ENCODE peak calls at places on chromosome 16, in five cellular contexts. One of them, this sample, is unnamed.

GRCh38 chr16:50680907-50681885 is at the start of gene SNX20:
- DNase-seq in mesendoderm: no peak
- DNase-seq in neural progenitor cell: no peak
- DNase-seq in H9: no peak
- DNase-seq in MM.1S: peak
- DNase-seq in this sample: no peak

GRCh38 chr16:66905633-66906539 is 12.8 kb downstream of the CDH16 start:
- DNase-seq in mesendoderm: peak
- DNase-seq in neural progenitor cell: peak
- DNase-seq in H9: peak
- DNase-seq in MM.1S: peak
- DNase-seq in this sample: no peak

GRCh38 chr16:19601083-19601976 is 45.8 kb downstream of the VPS35L start:
- DNase-seq in mesendoderm: peak
- DNase-seq in neural progenitor cell: peak
- DNase-seq in H9: no peak
- DNase-seq in MM.1S: peak
- DNase-seq in this sample: peak

GRCh38 chr16:46949216-46949892 is 24.1 kb downstream of the DNAJA2 start:
- DNase-seq in mesendoderm: no peak
- DNase-seq in neural progenitor cell: no peak
- DNase-seq in H9: no peak
- DNase-seq in MM.1S: no peak
- DNase-seq in this sample: no peak

GRCh38 chr16:27169511-27170071 is 33.7 kb upstream of the KDM8 start:
- DNase-seq in mesendoderm: peak
- DNase-seq in neural progenitor cell: peak
- DNase-seq in H9: peak
- DNase-seq in MM.1S: peak
- DNase-seq in this sample: no peak

GRCh38 chr16:8931864-8932263 is 31.8 kb downstream of the USP7 start:
- DNase-seq in mesendoderm: peak
- DNase-seq in neural progenitor cell: peak
- DNase-seq in H9: peak
- DNase-seq in MM.1S: peak
- DNase-seq in this sample: no peak

GRCh38 chr16:81445926-81446317 is 1.3 kb downstream of the CMIP start:
- DNase-seq in mesendoderm: peak
- DNase-seq in neural progenitor cell: peak
- DNase-seq in H9: no peak
- DNase-seq in MM.1S: no peak
- DNase-seq in this sample: no peak

GRCh38 chr16:81649561-81649960 is 129.5 kb upstream of the PLCG2 start:
- DNase-seq in mesendoderm: no peak
- DNase-seq in neural progenitor cell: no peak
- DNase-seq in H9: no peak
- DNase-seq in MM.1S: no peak
- DNase-seq in this sample: no peak

GRCh38 chr16:14302031-14302398 is 230.9 kb downstream of the MRTFB start:
- DNase-seq in mesendoderm: peak
- DNase-seq in neural progenitor cell: peak
- DNase-seq in H9: peak
- DNase-seq in MM.1S: peak
- DNase-seq in this sample: no peak

GRCh38 chr16:69423189-69423588 is 1.2 kb upstream of the CYB5B start:
- DNase-seq in mesendoderm: no peak
- DNase-seq in neural progenitor cell: no peak
- DNase-seq in H9: no peak
- DNase-seq in MM.1S: no peak
- DNase-seq in this sample: no peak

GRCh38 chr16:1821861-1822611 is 4.6 kb downstream of the HAGH start:
- DNase-seq in mesendoderm: no peak
- DNase-seq in neural progenitor cell: no peak
- DNase-seq in H9: no peak
- DNase-seq in MM.1S: no peak
- DNase-seq in this sample: no peak

GRCh38 chr16:30904114-30904780 is 7.8 kb downstream of the CTF1 start:
- DNase-seq in mesendoderm: no peak
- DNase-seq in neural progenitor cell: no peak
- DNase-seq in H9: no peak
- DNase-seq in MM.1S: no peak
- DNase-seq in this sample: no peak

GRCh38 chr16:20854963-20855362 is 45.2 kb downstream of the DCUN1D3 start:
- DNase-seq in mesendoderm: no peak
- DNase-seq in neural progenitor cell: no peak
- DNase-seq in H9: no peak
- DNase-seq in MM.1S: no peak
- DNase-seq in this sample: no peak

GRCh38 chr16:68069511-68070248 is 15.5 kb upstream of the NFATC3 start:
- DNase-seq in mesendoderm: no peak
- DNase-seq in neural progenitor cell: no peak
- DNase-seq in H9: no peak
- DNase-seq in MM.1S: no peak
- DNase-seq in this sample: no peak

GRCh38 chr16:79607587-79607986 is 7.0 kb upstream of the MAF start:
- DNase-seq in mesendoderm: peak
- DNase-seq in neural progenitor cell: no peak
- DNase-seq in H9: no peak
- DNase-seq in MM.1S: no peak
- DNase-seq in this sample: no peak

GRCh38 chr16:85609539-85609938 is 3.6 kb upstream of the GSE1 start:
- DNase-seq in mesendoderm: no peak
- DNase-seq in neural progenitor cell: no peak
- DNase-seq in H9: no peak
- DNase-seq in MM.1S: no peak
- DNase-seq in this sample: no peak

GRCh38 chr16:89909777-89910716 is 8.6 kb upstream of the MC1R start:
- DNase-seq in mesendoderm: peak
- DNase-seq in neural progenitor cell: peak
- DNase-seq in H9: peak
- DNase-seq in MM.1S: no peak
- DNase-seq in this sample: peak

GRCh38 chr16:17205279-17206139 is 265.3 kb downstream of the XYLT1 start:
- DNase-seq in mesendoderm: peak
- DNase-seq in neural progenitor cell: peak
- DNase-seq in H9: peak
- DNase-seq in MM.1S: no peak
- DNase-seq in this sample: no peak

GRCh38 chr16:17691621-17692231 is 221.0 kb upstream of the XYLT1 start:
- DNase-seq in mesendoderm: no peak
- DNase-seq in neural progenitor cell: no peak
- DNase-seq in H9: no peak
- DNase-seq in MM.1S: no peak
- DNase-seq in this sample: no peak

GRCh38 chr16:10297341-10298006 is 88.4 kb upstream of the ATF7IP2 start:
- DNase-seq in mesendoderm: no peak
- DNase-seq in neural progenitor cell: no peak
- DNase-seq in H9: no peak
- DNase-seq in MM.1S: peak
- DNase-seq in this sample: no peak

GRCh38 chr16:27529962-27530361 is 19.8 kb downstream of the GTF3C1 start:
- DNase-seq in mesendoderm: no peak
- DNase-seq in neural progenitor cell: no peak
- DNase-seq in H9: no peak
- DNase-seq in MM.1S: no peak
- DNase-seq in this sample: no peak

GRCh38 chr16:24609740-24610420 is 70.5 kb downstream of the RBBP6 start:
- DNase-seq in mesendoderm: peak
- DNase-seq in neural progenitor cell: peak
- DNase-seq in H9: peak
- DNase-seq in MM.1S: no peak
- DNase-seq in this sample: no peak
- H3K9ac ChIP-seq in mesendoderm: peak
- H3K9ac ChIP-seq in neural progenitor cell: no peak
- H3K9ac ChIP-seq in H9: peak
- H3K9ac ChIP-seq in MM.1S: no peak
- H3K9ac ChIP-seq in this sample: no peak

DNA sequence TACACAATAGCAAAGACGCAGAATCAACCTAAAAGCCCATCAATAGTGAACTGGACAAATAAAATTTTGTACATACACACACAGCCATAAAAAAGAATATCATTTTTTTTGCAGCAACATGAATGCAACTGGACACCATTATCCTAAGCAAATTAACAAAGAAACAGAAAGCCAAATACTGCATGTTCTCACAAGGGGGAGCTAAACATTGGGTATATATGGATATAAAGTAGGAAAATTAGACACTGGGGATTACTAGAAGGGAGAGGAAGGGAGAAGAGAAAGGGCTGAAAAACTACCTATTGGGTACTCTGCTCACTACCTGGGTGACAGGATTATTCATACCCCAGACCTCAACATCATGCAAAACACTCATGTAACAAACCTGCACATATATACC is 28.2 kb downstream of the ADAMTS18 start:
- DNase-seq in mesendoderm: no peak
- DNase-seq in neural progenitor cell: no peak
- DNase-seq in H9: no peak
- DNase-seq in MM.1S: no peak
- DNase-seq in this sample: peak
- H3K4me2 ChIP-seq in mesendoderm: no peak
- H3K4me2 ChIP-seq in neural progenitor cell: no peak
- H3K4me2 ChIP-seq in H9: no peak
- H3K4me2 ChIP-seq in MM.1S: no peak
- H3K4me2 ChIP-seq in this sample: no peak

DNA sequence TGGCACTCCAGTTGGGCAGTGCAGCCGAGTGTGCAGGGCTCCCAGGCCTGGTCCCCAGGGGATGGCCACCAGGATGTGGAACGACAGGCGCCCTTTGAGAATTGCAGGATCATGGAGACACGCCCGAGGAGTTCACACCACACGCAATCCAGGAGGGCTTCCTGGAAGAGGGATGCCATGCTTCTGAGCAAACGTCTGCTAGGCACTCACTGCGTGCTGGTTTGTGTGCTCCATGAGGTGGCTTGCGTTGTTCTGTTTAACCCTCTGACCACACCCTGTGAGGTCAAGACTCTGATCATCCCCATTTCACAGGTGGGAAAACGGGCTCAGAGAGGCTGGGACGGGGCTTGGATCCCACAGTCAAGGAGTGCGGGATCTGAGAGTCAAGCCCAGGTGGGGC is 32.6 kb upstream of the ZFPM1 start:
- DNase-seq in mesendoderm: no peak
- DNase-seq in neural progenitor cell: no peak
- DNase-seq in H9: no peak
- DNase-seq in MM.1S: no peak
- DNase-seq in this sample: no peak
- H3K9ac ChIP-seq in mesendoderm: no peak
- H3K9ac ChIP-seq in neural progenitor cell: no peak
- H3K9ac ChIP-seq in H9: no peak
- H3K9ac ChIP-seq in MM.1S: no peak
- H3K9ac ChIP-seq in this sample: no peak

GRCh38 chr16:55482056-55482455 is 3.1 kb downstream of the MMP2 start:
- DNase-seq in mesendoderm: no peak
- DNase-seq in neural progenitor cell: no peak
- DNase-seq in H9: no peak
- DNase-seq in MM.1S: no peak
- DNase-seq in this sample: no peak

GRCh38 chr16:55476625-55477533 is 2.1 kb upstream of the MMP2 start:
- DNase-seq in mesendoderm: no peak
- DNase-seq in neural progenitor cell: no peak
- DNase-seq in H9: no peak
- DNase-seq in MM.1S: no peak
- DNase-seq in this sample: no peak

GRCh38 chr16:55478827-55479559 is at the start of gene MMP2:
- DNase-seq in mesendoderm: peak
- DNase-seq in neural progenitor cell: peak
- DNase-seq in H9: peak
- DNase-seq in MM.1S: no peak
- DNase-seq in this sample: no peak

GRCh38 chr16:55480228-55480655 is 1.2 kb downstream of the MMP2 start:
- DNase-seq in mesendoderm: peak
- DNase-seq in neural progenitor cell: peak
- DNase-seq in H9: peak
- DNase-seq in MM.1S: no peak
- DNase-seq in this sample: no peak

GRCh38 chr16:55479560-55480197 is 681 bp downstream of the MMP2 start:
- DNase-seq in mesendoderm: peak
- DNase-seq in neural progenitor cell: no peak
- DNase-seq in H9: no peak
- DNase-seq in MM.1S: no peak
- DNase-seq in this sample: no peak
- H3K4me2 ChIP-seq in mesendoderm: peak
- H3K4me2 ChIP-seq in neural progenitor cell: peak
- H3K4me2 ChIP-seq in H9: peak
- H3K4me2 ChIP-seq in MM.1S: no peak
- H3K4me2 ChIP-seq in this sample: no peak

GRCh38 chr16:4297480-4297879 is 18.4 kb upstream of the GLIS2 start:
- DNase-seq in mesendoderm: no peak
- DNase-seq in neural progenitor cell: no peak
- DNase-seq in H9: no peak
- DNase-seq in MM.1S: no peak
- DNase-seq in this sample: no peak

GRCh38 chr16:4290236-4290830 is 17.5 kb upstream of the TFAP4 start:
- DNase-seq in mesendoderm: peak
- DNase-seq in neural progenitor cell: no peak
- DNase-seq in H9: no peak
- DNase-seq in MM.1S: no peak
- DNase-seq in this sample: peak

GRCh38 chr16:4293822-4294457 is 21.1 kb upstream of the TFAP4 start:
- DNase-seq in mesendoderm: peak
- DNase-seq in neural progenitor cell: peak
- DNase-seq in H9: peak
- DNase-seq in MM.1S: no peak
- DNase-seq in this sample: no peak

GRCh38 chr16:4291699-4292098 is 18.9 kb upstream of the TFAP4 start:
- DNase-seq in mesendoderm: no peak
- DNase-seq in neural progenitor cell: no peak
- DNase-seq in H9: no peak
- DNase-seq in MM.1S: no peak
- DNase-seq in this sample: no peak

DNA sequence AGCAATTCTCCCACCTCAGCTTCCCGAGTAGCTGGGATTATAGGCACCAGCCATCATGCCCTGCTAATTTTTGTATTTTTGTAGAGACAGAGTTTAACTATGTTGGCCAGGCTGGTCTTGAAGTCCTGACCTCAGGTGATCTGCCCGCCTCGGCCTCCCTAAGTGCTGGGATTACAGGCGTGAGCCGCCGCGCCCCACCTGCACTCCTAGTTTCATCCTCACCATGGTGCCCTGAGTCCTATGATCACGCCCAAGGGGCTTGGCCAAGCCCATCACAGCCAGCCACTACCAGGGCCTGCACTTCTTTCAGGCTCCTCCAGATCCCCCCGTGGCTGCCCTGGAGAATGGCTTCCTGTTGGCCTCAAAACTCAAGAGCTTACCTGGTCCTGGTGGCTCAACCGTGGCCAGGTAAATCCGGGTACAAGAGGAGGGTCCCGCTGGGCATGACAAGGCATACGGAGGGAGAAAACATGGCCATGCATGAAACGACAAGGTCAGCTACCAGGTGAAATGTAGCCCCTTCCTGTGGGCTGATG is 20.4 kb upstream of the TFAP4 start:
- DNase-seq in mesendoderm: no peak
- DNase-seq in neural progenitor cell: no peak
- DNase-seq in H9: no peak
- DNase-seq in MM.1S: no peak
- DNase-seq in this sample: no peak
- H3K9ac ChIP-seq in mesendoderm: peak
- H3K9ac ChIP-seq in neural progenitor cell: no peak
- H3K9ac ChIP-seq in H9: no peak
- H3K9ac ChIP-seq in MM.1S: no peak
- H3K9ac ChIP-seq in this sample: peak

GRCh38 chr16:22946433-22946832 is 132.5 kb downstream of the HS3ST2 start:
- DNase-seq in mesendoderm: peak
- DNase-seq in neural progenitor cell: no peak
- DNase-seq in H9: no peak
- DNase-seq in MM.1S: no peak
- DNase-seq in this sample: no peak
- H3K4me2 ChIP-seq in mesendoderm: no peak
- H3K4me2 ChIP-seq in neural progenitor cell: no peak
- H3K4me2 ChIP-seq in H9: no peak
- H3K4me2 ChIP-seq in MM.1S: no peak
- H3K4me2 ChIP-seq in this sample: no peak

This sample was measured in HCT116.